ENCODE peak calls at places on chromosomes 13 and 19, in four cellular contexts. One of them, this sample, is unnamed.
A peak's percentile ranks its signal among the peaks of the same experiment; 100 is the strongest.

GRCh38 chr19:9146882-9147281 is 6.7 kb downstream of the ZNF317 start:
- DNase-seq in AG10803: no peak
- DNase-seq in CD8-positive, alpha-beta T cell: no peak
- DNase-seq in LNCaP clone FGC: no peak
- DNase-seq in this sample: no peak

GRCh38 chr19:50896591-50897190 is 14.5 kb downstream of the KLK4 start:
- DNase-seq in AG10803: peak; percentile 24
- DNase-seq in CD8-positive, alpha-beta T cell: no peak
- DNase-seq in LNCaP clone FGC: peak; percentile 85
- DNase-seq in this sample: no peak

GRCh38 chr13:98542568-98543379 is 34.1 kb downstream of the STK24 start:
- DNase-seq in AG10803: no peak
- DNase-seq in CD8-positive, alpha-beta T cell: peak; percentile 20
- DNase-seq in LNCaP clone FGC: no peak
- DNase-seq in this sample: no peak

GRCh38 chr13:108496364-108497215 is 132.8 kb upstream of the MYO16 start:
- DNase-seq in AG10803: no peak
- DNase-seq in CD8-positive, alpha-beta T cell: no peak
- DNase-seq in LNCaP clone FGC: no peak
- DNase-seq in this sample: no peak

GRCh38 chr19:38869836-38870607 is 8.1 kb downstream of the RINL start:
- DNase-seq in AG10803: peak; percentile 60
- DNase-seq in CD8-positive, alpha-beta T cell: peak; percentile 92
- DNase-seq in LNCaP clone FGC: no peak
- DNase-seq in this sample: peak; percentile 95

GRCh38 chr13:24916464-24916863 is 152.5 kb downstream of the RNF17 start:
- DNase-seq in AG10803: no peak
- DNase-seq in CD8-positive, alpha-beta T cell: no peak
- DNase-seq in LNCaP clone FGC: peak; percentile 44
- DNase-seq in this sample: no peak

GRCh38 chr13:61024046-61024445 is 391.6 kb downstream of the PCDH20 start:
- DNase-seq in AG10803: no peak
- DNase-seq in CD8-positive, alpha-beta T cell: no peak
- DNase-seq in LNCaP clone FGC: no peak
- DNase-seq in this sample: no peak

GRCh38 chr19:54142166-54142780 is 4.7 kb downstream of the CNOT3 start:
- DNase-seq in AG10803: no peak
- DNase-seq in CD8-positive, alpha-beta T cell: no peak
- DNase-seq in LNCaP clone FGC: no peak
- DNase-seq in this sample: no peak

GRCh38 chr13:99028890-99029289 is 51.0 kb upstream of the DOCK9 start:
- DNase-seq in AG10803: no peak
- DNase-seq in CD8-positive, alpha-beta T cell: peak; percentile 56
- DNase-seq in LNCaP clone FGC: no peak
- DNase-seq in this sample: no peak

GRCh38 chr19:6611441-6611852 is 20.5 kb upstream of the CD70 start:
- DNase-seq in AG10803: peak; percentile 57
- DNase-seq in CD8-positive, alpha-beta T cell: no peak
- DNase-seq in LNCaP clone FGC: no peak
- DNase-seq in this sample: no peak

GRCh38 chr19:29290853-29291252 is 77.9 kb upstream of the UQCRFS1 start:
- DNase-seq in AG10803: no peak
- DNase-seq in CD8-positive, alpha-beta T cell: no peak
- DNase-seq in LNCaP clone FGC: no peak
- DNase-seq in this sample: no peak

GRCh38 chr13:80134360-80134759 is 206.6 kb downstream of the SPRY2 start:
- DNase-seq in AG10803: no peak
- DNase-seq in CD8-positive, alpha-beta T cell: no peak
- DNase-seq in LNCaP clone FGC: no peak
- DNase-seq in this sample: no peak

GRCh38 chr19:49677232-49677881 is at the start of gene PRMT1:
- DNase-seq in AG10803: no peak
- DNase-seq in CD8-positive, alpha-beta T cell: peak; percentile 47
- DNase-seq in LNCaP clone FGC: no peak
- DNase-seq in this sample: no peak

GRCh38 chr13:97307882-97308624 is 85.9 kb downstream of the MBNL2 start:
- DNase-seq in AG10803: peak; percentile 82
- DNase-seq in CD8-positive, alpha-beta T cell: no peak
- DNase-seq in LNCaP clone FGC: no peak
- DNase-seq in this sample: no peak

GRCh38 chr13:29490561-29490960 is 104.9 kb downstream of the SLC7A1 start:
- DNase-seq in AG10803: no peak
- DNase-seq in CD8-positive, alpha-beta T cell: no peak
- DNase-seq in LNCaP clone FGC: no peak
- DNase-seq in this sample: no peak

GRCh38 chr19:3080281-3080680 is 13.9 kb upstream of the GNA11 start:
- DNase-seq in AG10803: no peak
- DNase-seq in CD8-positive, alpha-beta T cell: no peak
- DNase-seq in LNCaP clone FGC: no peak
- DNase-seq in this sample: no peak

GRCh38 chr13:98468929-98469328 is 108.0 kb downstream of the STK24 start:
- DNase-seq in AG10803: no peak
- DNase-seq in CD8-positive, alpha-beta T cell: no peak
- DNase-seq in LNCaP clone FGC: no peak
- DNase-seq in this sample: no peak

DNA sequence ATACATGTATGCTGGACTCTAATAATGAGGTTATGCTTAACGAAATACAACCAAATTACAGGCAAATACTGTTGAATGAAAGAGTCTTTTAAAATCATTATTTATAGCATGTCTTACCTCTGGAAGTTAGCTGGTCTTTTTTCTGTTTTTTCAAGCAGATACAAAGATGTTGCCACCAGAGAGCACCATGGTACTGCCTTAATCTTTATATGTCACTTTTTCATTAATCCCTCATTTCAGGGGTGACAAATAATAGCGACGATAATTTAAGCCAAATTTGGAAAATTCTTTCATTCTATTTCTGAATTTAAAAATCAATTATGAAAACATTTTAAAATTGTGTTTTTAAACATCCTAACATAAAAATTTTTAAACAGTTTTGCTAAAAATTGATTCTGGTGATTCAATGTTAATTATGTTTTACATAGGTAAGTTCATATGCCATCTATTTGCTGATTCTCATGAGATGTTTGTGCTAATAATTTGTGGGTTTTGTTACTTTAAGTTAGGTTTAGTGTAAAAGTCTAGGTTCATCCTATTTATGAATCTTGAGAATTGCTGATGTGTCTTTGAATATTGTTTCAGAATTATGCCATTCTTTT is 379.3 kb upstream of the SGCG start:
- DNase-seq in AG10803: peak; percentile 4
- DNase-seq in CD8-positive, alpha-beta T cell: no peak
- DNase-seq in LNCaP clone FGC: no peak
- DNase-seq in this sample: no peak
- TF ChIP-seq CTCF in AG10803: peak; percentile 40
- TF ChIP-seq CTCF in CD8-positive, alpha-beta T cell: no peak
- TF ChIP-seq CTCF in LNCaP clone FGC: peak; percentile 38
- TF ChIP-seq CTCF in this sample: no peak

GRCh38 chr13:45718063-45718462 is 15.9 kb downstream of the CBY2 start:
- DNase-seq in AG10803: peak; percentile 5
- DNase-seq in CD8-positive, alpha-beta T cell: no peak
- DNase-seq in LNCaP clone FGC: no peak
- DNase-seq in this sample: no peak
- TF ChIP-seq CTCF in AG10803: peak; percentile 60
- TF ChIP-seq CTCF in CD8-positive, alpha-beta T cell: peak; percentile 23
- TF ChIP-seq CTCF in LNCaP clone FGC: peak; percentile 59
- TF ChIP-seq CTCF in this sample: peak; percentile 28

GRCh38 chr19:47432499-47432898 is 13.2 kb upstream of the MEIS3 start:
- DNase-seq in AG10803: no peak
- DNase-seq in CD8-positive, alpha-beta T cell: no peak
- DNase-seq in LNCaP clone FGC: no peak
- DNase-seq in this sample: no peak

GRCh38 chr19:47428177-47428894 is 9.0 kb upstream of the MEIS3 start:
- DNase-seq in AG10803: peak; percentile 97
- DNase-seq in CD8-positive, alpha-beta T cell: peak; percentile 74
- DNase-seq in LNCaP clone FGC: peak; percentile 76
- DNase-seq in this sample: peak; percentile 73

GRCh38 chr19:47432091-47432490 is 12.8 kb upstream of the MEIS3 start:
- DNase-seq in AG10803: no peak
- DNase-seq in CD8-positive, alpha-beta T cell: no peak
- DNase-seq in LNCaP clone FGC: no peak
- DNase-seq in this sample: no peak

GRCh38 chr19:47429140-47429793 is 9.9 kb upstream of the MEIS3 start:
- DNase-seq in AG10803: no peak
- DNase-seq in CD8-positive, alpha-beta T cell: no peak
- DNase-seq in LNCaP clone FGC: no peak
- DNase-seq in this sample: no peak

DNA sequence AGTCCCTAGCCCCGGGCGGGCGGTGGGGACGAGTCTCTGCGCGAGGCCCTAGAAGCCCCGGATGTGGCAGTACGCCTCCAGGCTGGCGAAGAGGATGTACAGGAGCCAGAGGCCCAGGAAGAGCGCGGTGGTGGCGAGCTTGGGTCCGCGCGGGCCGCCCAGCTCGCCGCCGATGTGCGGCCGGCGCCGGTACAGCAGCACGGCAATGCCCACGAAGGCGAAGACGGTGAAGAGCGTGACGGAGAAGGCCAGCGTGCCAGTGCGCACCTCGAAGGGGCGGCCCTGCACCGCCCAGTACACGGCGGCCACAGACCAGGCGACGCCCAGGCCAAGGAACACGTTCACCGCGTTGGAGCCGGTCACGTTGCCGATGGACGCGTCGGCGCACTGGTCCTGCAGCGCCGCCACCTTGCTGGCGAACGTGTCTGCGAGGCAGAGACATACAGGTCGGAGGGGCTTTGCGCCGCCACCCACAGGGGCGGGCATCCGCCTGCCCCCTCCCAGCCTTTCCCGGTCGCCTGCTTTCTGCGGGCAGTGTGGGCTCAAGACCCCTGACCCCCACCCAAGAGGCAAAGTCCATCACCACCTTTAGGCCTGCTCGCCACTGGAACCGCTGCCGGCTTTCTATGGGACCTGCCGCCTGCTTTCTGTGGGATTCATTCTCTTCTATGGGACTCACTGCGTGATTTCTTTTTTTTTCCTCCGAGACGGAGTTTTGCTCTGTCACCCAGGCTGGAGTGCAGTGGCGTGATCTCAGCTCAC is 10.9 kb upstream of the MEIS3 start:
- DNase-seq in AG10803: peak; percentile 61
- DNase-seq in CD8-positive, alpha-beta T cell: no peak
- DNase-seq in LNCaP clone FGC: no peak
- DNase-seq in this sample: no peak
- TF ChIP-seq CTCF in AG10803: peak; percentile 29
- TF ChIP-seq CTCF in CD8-positive, alpha-beta T cell: no peak
- TF ChIP-seq CTCF in LNCaP clone FGC: no peak
- TF ChIP-seq CTCF in this sample: no peak

GRCh38 chr13:21996049-21996448 is 325.2 kb downstream of the FGF9 start:
- DNase-seq in AG10803: no peak
- DNase-seq in CD8-positive, alpha-beta T cell: no peak
- DNase-seq in LNCaP clone FGC: no peak
- DNase-seq in this sample: no peak

GRCh38 chr13:21997726-21998125 is 326.9 kb downstream of the FGF9 start:
- DNase-seq in AG10803: no peak
- DNase-seq in CD8-positive, alpha-beta T cell: no peak
- DNase-seq in LNCaP clone FGC: no peak
- DNase-seq in this sample: no peak

GRCh38 chr13:21999666-22000065 is 328.8 kb downstream of the FGF9 start:
- DNase-seq in AG10803: no peak
- DNase-seq in CD8-positive, alpha-beta T cell: no peak
- DNase-seq in LNCaP clone FGC: no peak
- DNase-seq in this sample: no peak

GRCh38 chr13:22000191-22000590 is 329.3 kb downstream of the FGF9 start:
- DNase-seq in AG10803: no peak
- DNase-seq in CD8-positive, alpha-beta T cell: no peak
- DNase-seq in LNCaP clone FGC: no peak
- DNase-seq in this sample: no peak

DNA sequence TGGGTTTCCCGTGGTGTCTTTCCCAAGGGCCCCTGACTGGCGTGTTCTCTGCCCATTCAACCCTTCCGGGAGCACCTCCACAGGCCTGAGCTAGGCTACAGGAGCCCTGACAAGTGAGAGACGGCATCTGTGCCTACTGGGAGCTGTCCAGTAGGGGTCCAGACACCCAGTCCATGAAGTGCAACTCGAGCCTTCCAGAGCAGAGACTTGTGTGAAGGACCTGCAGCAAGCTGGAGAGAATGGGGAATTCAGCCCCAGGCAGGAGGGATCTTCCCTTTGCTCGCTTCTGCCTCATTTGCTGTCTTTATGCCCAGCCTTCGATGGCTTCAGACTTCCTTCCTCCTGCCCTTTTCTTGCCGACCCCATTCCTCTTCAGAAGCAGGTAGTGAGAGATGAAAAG is 327.4 kb downstream of the FGF9 start:
- DNase-seq in AG10803: no peak
- DNase-seq in CD8-positive, alpha-beta T cell: no peak
- DNase-seq in LNCaP clone FGC: no peak
- DNase-seq in this sample: no peak
- TF ChIP-seq CTCF in AG10803: no peak
- TF ChIP-seq CTCF in CD8-positive, alpha-beta T cell: no peak
- TF ChIP-seq CTCF in LNCaP clone FGC: no peak
- TF ChIP-seq CTCF in this sample: no peak

DNA sequence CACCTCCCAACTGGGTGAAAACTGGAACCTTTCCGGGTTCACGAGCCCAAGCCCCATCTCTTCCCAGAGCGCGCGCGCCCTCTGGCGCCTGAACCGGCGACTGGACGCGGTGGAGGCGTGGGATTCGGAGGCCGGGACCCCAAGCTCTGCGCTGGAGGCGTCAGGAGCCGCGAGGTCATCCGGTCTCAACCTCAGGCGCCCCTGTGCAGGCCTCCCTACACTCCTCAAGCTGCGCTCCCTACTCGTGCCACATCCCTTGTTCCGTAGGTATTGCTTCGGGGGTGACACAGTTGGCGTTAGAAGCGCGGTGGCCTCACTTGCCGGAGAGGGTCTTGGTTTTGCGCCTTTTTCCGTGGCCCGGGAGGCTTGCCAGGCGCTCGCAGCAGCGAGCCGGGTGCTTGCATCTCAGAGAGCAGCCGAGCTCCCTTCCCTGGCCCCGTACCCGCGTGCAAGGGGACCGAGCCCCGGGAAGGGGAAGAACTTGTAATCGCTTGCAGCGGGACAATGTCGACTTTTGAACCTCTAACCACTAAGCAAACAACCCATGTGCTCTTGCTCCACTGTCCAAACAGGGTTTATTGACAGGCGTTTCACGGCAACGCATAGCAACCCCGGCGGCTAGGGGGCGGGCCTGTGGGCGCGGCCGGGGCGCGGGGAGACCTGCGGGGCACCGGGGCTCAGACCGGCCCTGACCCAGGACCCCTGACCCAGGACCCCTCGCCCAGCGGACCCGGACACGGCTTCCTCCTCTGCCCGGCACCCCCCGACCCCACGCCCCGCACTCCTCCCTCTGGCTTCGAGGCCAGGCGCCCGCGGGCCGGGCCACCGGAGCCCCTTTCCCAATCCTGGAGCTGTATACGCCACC is 8.5 kb downstream of the CDX2 start:
- DNase-seq in AG10803: peak; percentile 12
- DNase-seq in CD8-positive, alpha-beta T cell: no peak
- DNase-seq in LNCaP clone FGC: peak; percentile 22
- DNase-seq in this sample: no peak
- TF ChIP-seq CTCF in AG10803: peak; percentile 28
- TF ChIP-seq CTCF in CD8-positive, alpha-beta T cell: no peak
- TF ChIP-seq CTCF in LNCaP clone FGC: no peak
- TF ChIP-seq CTCF in this sample: no peak

This sample was measured in CD4-positive, alpha-beta T cell.